ENCODE peak calls at places on chromosome 12, in ten cellular contexts. K is A549, J is sigmoid colon, U is ovary, A is SK-N-SH, X is stomach, S is suprapubic skin, L is transverse colon, O is upper lobe of left lung, B is H1. F is an unnamed sample.

GRCh38 chr12:89343127-89343526 is 9.2 kb downstream of the DUSP6 start:
- DNase-seq in X (no peak), K (no peak), S (no peak), A (no peak), J (no peak), U (no peak), L (no peak), O (peak), B (no peak), F (peak)

GRCh38 chr12:119994892-119995658 is 6.0 kb downstream of the BICDL1 start:
- DNase-seq in X (no peak), S (no peak), A (no peak), K (no peak), J (no peak), L (no peak), O (no peak), U (no peak), B (no peak), F (no peak)

GRCh38 chr12:32074432-32074831 is 32.2 kb upstream of the BICD1 start:
- DNase-seq in J (no peak), L (no peak), K (no peak), B (peak), U (no peak), A (no peak), X (no peak), S (no peak), O (no peak), F (no peak)

GRCh38 chr12:24510581-24511125 is 438.2 kb downstream of the BCAT1 start:
- DNase-seq in A (no peak), U (no peak), L (no peak), O (no peak), J (no peak), B (no peak), S (no peak), K (no peak), X (no peak), F (no peak)

GRCh38 chr12:51009038-51009437 is 17.1 kb downstream of the SLC11A2 start:
- DNase-seq in O (no peak), A (no peak), K (no peak), S (peak), U (peak), X (peak), L (peak), B (no peak), J (peak), F (peak)

GRCh38 chr12:128382946-128383739 is 116.2 kb downstream of the TMEM132C start:
- DNase-seq in S (no peak), O (no peak), K (no peak), A (no peak), X (no peak), U (no peak), J (no peak), L (no peak), B (no peak), F (no peak)

GRCh38 chr12:122795807-122796206 is 21.4 kb downstream of the CCDC62 start:
- DNase-seq in K (no peak), A (no peak), B (no peak), X (no peak), S (no peak), L (no peak), O (no peak), U (no peak), J (no peak), F (no peak)

GRCh38 chr12:124457287-124458219 is 109.9 kb downstream of the NCOR2 start:
- DNase-seq in J (peak), O (peak), K (no peak), U (peak), S (peak), B (no peak), L (peak), A (no peak), X (peak), F (peak)

GRCh38 chr12:24728366-24728765 is 220.5 kb downstream of the BCAT1 start:
- DNase-seq in S (no peak), J (no peak), X (no peak), L (no peak), U (no peak), K (peak), B (no peak), O (no peak), A (peak), F (no peak)

GRCh38 chr12:14774944-14775651 is 28.2 kb downstream of the WBP11 start:
- DNase-seq in A (peak), L (peak), J (peak), S (peak), B (no peak), K (peak), U (peak), X (peak), O (peak), F (no peak)

GRCh38 chr12:53145383-53145782 is 35.1 kb upstream of the ZNF740 start:
- DNase-seq in K (no peak), J (no peak), X (no peak), S (no peak), L (no peak), B (no peak), O (no peak), A (no peak), U (no peak), F (no peak)

GRCh38 chr12:104304261-104305004 is 894 bp downstream of the EID3 start:
- DNase-seq in U (no peak), S (no peak), L (no peak), J (no peak), B (no peak), A (no peak), X (no peak), K (no peak), O (no peak), F (no peak)

GRCh38 chr12:7905071-7905470 is 30.9 kb downstream of the SLC2A3 start:
- DNase-seq in K (no peak), B (no peak), J (no peak), O (no peak), U (no peak), L (no peak), A (no peak), S (no peak), X (no peak), F (no peak)

GRCh38 chr12:40745386-40745785 is 53.1 kb downstream of the CNTN1 start:
- DNase-seq in A (no peak), S (no peak), U (no peak), K (peak), J (no peak), X (no peak), L (no peak), O (no peak), B (no peak), F (no peak)

GRCh38 chr12:129900306-129900705 is 3.5 kb downstream of the TMEM132D start:
- DNase-seq in B (no peak), O (peak), J (no peak), X (no peak), S (no peak), U (no peak), A (no peak), K (no peak), L (no peak), F (no peak)

GRCh38 chr12:2376855-2377657 is 324.3 kb downstream of the CACNA1C start:
- DNase-seq in O (no peak), U (no peak), X (no peak), L (peak), A (no peak), S (peak), J (peak), B (peak), K (no peak), F (no peak)

GRCh38 chr12:46388427-46388992 is 15.9 kb upstream of the SLC38A2 start:
- DNase-seq in J (no peak), S (no peak), U (no peak), O (no peak), L (no peak), B (no peak), X (no peak), K (no peak), A (no peak), F (no peak)

GRCh38 chr12:3206536-3207072 is 129.4 kb downstream of the TSPAN9 start:
- DNase-seq in K (no peak), O (no peak), X (no peak), A (no peak), U (no peak), B (no peak), L (no peak), J (no peak), S (no peak), F (no peak)

GRCh38 chr12:124476011-124476400 is 91.4 kb downstream of the NCOR2 start:
- DNase-seq in K (no peak), B (no peak), U (no peak), S (no peak), A (no peak), O (no peak), L (no peak), X (no peak), J (no peak), F (no peak)

GRCh38 chr12:52368494-52368893 is 1.2 kb upstream of the KRT85 start:
- DNase-seq in L (no peak), J (no peak), S (no peak), K (peak), B (no peak), X (no peak), U (no peak), O (no peak), A (no peak), F (no peak)

GRCh38 chr12:110647669-110648068 is 33.7 kb downstream of the TCTN1 start:
- DNase-seq in A (no peak), X (no peak), J (no peak), O (no peak), L (peak), S (no peak), K (no peak), U (no peak), B (no peak), F (no peak)

GRCh38 chr12:94621662-94622359 is 28.5 kb downstream of the TMCC3 start:
- DNase-seq in J (no peak), L (peak), S (no peak), X (no peak), A (no peak), O (no peak), K (no peak), U (no peak), B (no peak), F (no peak)

GRCh38 chr12:101793401-101793800 is 37.4 kb downstream of the GNPTAB start:
- DNase-seq in J (no peak), B (no peak), O (no peak), A (no peak), L (no peak), X (no peak), S (no peak), U (no peak), K (no peak), F (no peak)

GRCh38 chr12:82398883-82399282 is 40.6 kb downstream of the METTL25 start:
- DNase-seq in B (no peak), A (no peak), K (no peak), S (no peak), X (no peak), U (no peak), L (no peak), O (no peak), J (no peak), F (no peak)

GRCh38 chr12:88812610-88813009 is 232.3 kb upstream of the KITLG start:
- DNase-seq in K (no peak), A (no peak), B (no peak), O (no peak), S (no peak), X (no peak), J (no peak), U (no peak), L (no peak), F (no peak)

GRCh38 chr12:93344876-93345275 is 32.8 kb upstream of the NUDT4 start:
- DNase-seq in K (no peak), X (no peak), L (no peak), J (no peak), A (no peak), O (no peak), B (no peak), S (no peak), U (no peak), F (no peak)

GRCh38 chr12:27969901-27970390 is 2.6 kb downstream of the PTHLH start:
- DNase-seq in U (peak), O (peak), A (no peak), L (peak), X (peak), B (no peak), S (peak), K (peak), J (peak), F (peak)

GRCh38 chr12:75661927-75662326 is 150.5 kb upstream of the KRR1 start:
- DNase-seq in L (no peak), A (no peak), U (no peak), J (no peak), S (no peak), X (no peak), O (no peak), B (no peak), K (no peak), F (no peak)

GRCh38 chr12:52573743-52574142 is at the start of gene KRT74:
- DNase-seq in J (peak), S (no peak), L (no peak), A (no peak), O (no peak), X (no peak), K (no peak), U (no peak), B (no peak), F (no peak)

GRCh38 chr12:6570264-6570887 is 2.3 kb upstream of the NOP2 start:
- DNase-seq in B (no peak), S (no peak), O (peak), X (peak), J (no peak), A (peak), L (peak), K (peak), U (no peak), F (no peak)

GRCh38 chr12:90677552-90677951 is 277.4 kb downstream of the CCER1 start:
- DNase-seq in A (no peak), B (no peak), U (no peak), L (no peak), O (no peak), K (no peak), X (no peak), S (no peak), J (no peak), F (no peak)

GRCh38 chr12:60535363-60535762 is 939.5 kb downstream of the SLC16A7 start:
- DNase-seq in B (no peak), O (no peak), K (no peak), S (no peak), A (no peak), J (no peak), L (no peak), U (no peak), X (no peak), F (no peak)

GRCh38 chr12:108793756-108794441 is 62.6 kb upstream of the CORO1C start:
- DNase-seq in J (peak), L (peak), A (no peak), K (no peak), S (no peak), B (no peak), X (no peak), O (no peak), U (no peak), F (no peak)

GRCh38 chr12:56158926-56159461 is 835 bp downstream of the MYL6 start:
- DNase-seq in J (peak), L (peak), X (peak), S (peak), O (no peak), B (no peak), A (peak), K (peak), U (peak), F (peak)
- TF ChIP-seq EP300 in J (no peak), L (no peak), X (no peak), S (no peak), O (no peak), B (no peak), A (no peak), K (no peak), U (no peak), F (peak)

GRCh38 chr12:49476091-49476490 is 62.7 kb upstream of the KCNH3 start:
- DNase-seq in L (no peak), O (no peak), J (no peak), B (no peak), K (no peak), S (no peak), A (no peak), U (no peak), X (no peak), F (no peak)
- TF ChIP-seq EP300 in L (no peak), O (no peak), J (no peak), B (no peak), K (no peak), S (no peak), A (no peak), U (no peak), X (no peak), F (no peak)

GRCh38 chr12:12840500-12840899 is 27.4 kb downstream of the DDX47 start:
- DNase-seq in L (no peak), O (no peak), K (no peak), A (no peak), B (no peak), S (no peak), X (no peak), J (no peak), U (no peak), F (no peak)

GRCh38 chr12:12839003-12839395 is 25.9 kb downstream of the DDX47 start:
- DNase-seq in S (no peak), O (no peak), X (no peak), A (no peak), U (no peak), B (no peak), L (no peak), K (no peak), J (no peak), F (no peak)

GRCh38 chr12:12836571-12836970 is 23.4 kb downstream of the DDX47 start:
- DNase-seq in U (no peak), K (no peak), O (no peak), L (no peak), A (no peak), B (no peak), J (no peak), X (no peak), S (no peak), F (no peak)

GRCh38 chr12:12837025-12837872 is 24.1 kb downstream of the DDX47 start:
- DNase-seq in L (peak), U (peak), O (no peak), X (peak), A (peak), K (peak), J (no peak), S (no peak), B (no peak), F (no peak)

DNA sequence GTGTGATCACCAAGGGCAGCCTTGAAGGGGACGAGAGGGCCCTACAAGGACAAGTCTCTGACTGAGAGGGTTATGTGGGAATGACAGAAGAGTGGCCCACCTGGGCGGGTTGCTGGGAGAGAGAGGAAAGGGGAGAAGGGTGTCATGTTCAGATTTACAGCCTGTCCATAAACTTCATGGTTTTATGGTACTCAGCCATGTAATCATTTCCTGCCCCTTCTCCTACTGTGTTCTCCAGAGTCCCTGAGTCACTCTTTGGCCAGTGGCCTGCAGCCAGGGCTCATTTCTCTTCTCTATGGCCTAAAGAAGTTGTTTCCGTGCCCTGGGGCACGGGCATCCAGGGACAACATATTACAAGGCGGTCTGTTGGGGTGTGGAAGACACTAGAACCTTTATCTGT is 26.7 kb downstream of the DDX47 start:
- DNase-seq in X (peak), A (no peak), J (no peak), O (no peak), U (no peak), K (peak), L (peak), B (no peak), S (no peak), F (no peak)
- TF ChIP-seq EP300 in X (no peak), A (no peak), J (no peak), O (no peak), U (no peak), K (no peak), L (no peak), B (no peak), S (no peak), F (no peak)

DNA sequence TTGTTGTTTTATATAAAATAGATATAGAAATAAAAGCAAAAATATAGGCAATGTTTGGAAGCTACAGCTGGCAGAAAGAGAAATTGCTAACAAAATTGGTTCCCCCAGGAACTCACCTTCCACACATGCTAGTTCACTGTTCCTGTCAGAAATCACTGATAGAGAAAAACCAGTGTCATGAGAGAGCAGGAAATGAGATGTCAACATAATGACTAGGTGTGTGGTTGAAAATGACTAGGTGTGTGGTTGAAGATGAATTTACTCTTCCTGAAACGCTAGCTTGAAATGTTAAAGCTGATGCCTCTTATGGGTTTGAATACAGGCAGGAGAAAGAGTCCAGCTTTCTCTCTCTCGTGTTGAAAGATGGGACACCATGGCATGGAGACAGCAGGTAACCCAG is 216.3 kb downstream of the C12orf42 start:
- DNase-seq in A (no peak), K (no peak), B (no peak), X (no peak), S (no peak), O (no peak), L (no peak), J (no peak), U (no peak), F (no peak)
- TF ChIP-seq EP300 in A (no peak), K (no peak), B (no peak), X (no peak), S (no peak), O (no peak), L (no peak), J (no peak), U (no peak), F (no peak)

GRCh38 chr12:131949431-131950181 is at the start of gene EP400:
- DNase-seq in K (peak), S (peak), U (peak), L (peak), B (peak), X (peak), O (peak), A (peak), J (peak), F (peak)
- TF ChIP-seq EP300 in K (no peak), S (no peak), U (no peak), L (no peak), B (peak), X (no peak), O (no peak), A (peak), J (no peak), F (peak)

GRCh38 chr12:66598081-66598480 is 80.8 kb downstream of the GRIP1 start:
- DNase-seq in S (no peak), L (no peak), A (no peak), B (no peak), X (no peak), U (no peak), J (no peak), O (no peak), K (no peak), F (no peak)

GRCh38 chr12:66602483-66603143 is 76.3 kb downstream of the GRIP1 start:
- DNase-seq in A (no peak), U (no peak), S (no peak), L (no peak), O (no peak), K (no peak), B (no peak), J (no peak), X (no peak), F (no peak)

GRCh38 chr12:66603458-66603857 is 75.4 kb downstream of the GRIP1 start:
- DNase-seq in K (no peak), A (no peak), B (no peak), J (no peak), U (no peak), X (no peak), O (no peak), S (no peak), L (no peak), F (no peak)

GRCh38 chr12:66603981-66604380 is 74.9 kb downstream of the GRIP1 start:
- DNase-seq in A (no peak), U (no peak), S (no peak), B (no peak), X (no peak), O (no peak), L (no peak), K (no peak), J (no peak), F (no peak)

DNA sequence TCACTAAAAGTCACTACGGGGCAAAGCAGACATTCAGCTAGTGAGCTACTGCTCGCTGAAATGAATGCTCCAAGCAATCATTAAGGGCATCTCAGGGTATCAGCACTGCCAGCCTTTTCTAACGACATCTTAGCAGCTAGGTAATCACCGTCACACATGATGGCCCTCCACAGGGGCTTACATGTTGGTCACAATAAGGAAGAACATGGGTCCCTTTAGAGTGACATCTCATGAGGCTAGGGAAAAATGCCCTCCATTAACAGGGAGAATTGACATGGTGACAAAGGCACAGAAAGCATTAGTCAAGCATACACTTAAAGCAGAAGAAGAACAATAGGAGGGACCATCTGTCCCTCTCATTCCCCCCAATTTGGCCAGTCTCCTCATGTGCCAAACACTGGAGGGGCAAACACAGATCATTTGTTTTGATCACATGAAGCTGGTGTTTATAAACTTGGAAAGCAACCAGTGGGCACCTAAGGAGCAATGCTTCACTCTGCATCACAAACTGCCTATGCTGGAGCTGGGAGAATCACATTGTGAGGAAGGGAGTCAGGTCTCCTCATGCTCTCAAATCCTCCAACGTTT is 78.0 kb downstream of the GRIP1 start:
- DNase-seq in A (no peak), J (no peak), L (no peak), B (no peak), K (no peak), S (no peak), X (no peak), U (no peak), O (no peak), F (no peak)
- TF ChIP-seq EP300 in A (no peak), J (no peak), L (no peak), B (no peak), K (no peak), S (no peak), X (no peak), U (no peak), O (no peak), F (no peak)

F was measured in tibial nerve.